ENCODE peak calls at places on chromosomes 6 and 20, in seven cellular contexts. One of them, this sample, is unnamed.
A peak's percentile ranks its signal among the peaks of the same experiment; 100 is the strongest.

GRCh38 chr20:59386819-59387218 is 86.4 kb downstream of the EDN3 start:
- DNase-seq in iPS DF 6.9: no peak
- DNase-seq in GM23248: no peak
- DNase-seq in body of pancreas: no peak
- DNase-seq in CD8-positive, alpha-beta memory T cell: no peak
- DNase-seq in left lung: no peak
- DNase-seq in tibial artery: no peak
- DNase-seq in this sample: no peak

GRCh38 chr20:64101731-64102621 is 5.4 kb downstream of the NPBWR2 start:
- DNase-seq in iPS DF 6.9: no peak
- DNase-seq in GM23248: peak; percentile 39
- DNase-seq in body of pancreas: peak; percentile 65
- DNase-seq in CD8-positive, alpha-beta memory T cell: peak; percentile 50
- DNase-seq in left lung: peak; percentile 89
- DNase-seq in tibial artery: no peak
- DNase-seq in this sample: peak; percentile 79

GRCh38 chr20:15339264-15339663 is 1001.9 kb upstream of the FLRT3 start:
- DNase-seq in iPS DF 6.9: no peak
- DNase-seq in GM23248: no peak
- DNase-seq in body of pancreas: no peak
- DNase-seq in CD8-positive, alpha-beta memory T cell: no peak
- DNase-seq in left lung: no peak
- DNase-seq in tibial artery: no peak
- DNase-seq in this sample: no peak

GRCh38 chr20:45918779-45919535 is 7.0 kb upstream of the PLTP start:
- DNase-seq in iPS DF 6.9: no peak
- DNase-seq in GM23248: no peak
- DNase-seq in body of pancreas: no peak
- DNase-seq in CD8-positive, alpha-beta memory T cell: no peak
- DNase-seq in left lung: no peak
- DNase-seq in tibial artery: no peak
- DNase-seq in this sample: no peak

GRCh38 chr6:111534366-111534765 is 51.3 kb upstream of the REV3L start:
- DNase-seq in iPS DF 6.9: no peak
- DNase-seq in GM23248: no peak
- DNase-seq in body of pancreas: peak; percentile 95
- DNase-seq in CD8-positive, alpha-beta memory T cell: no peak
- DNase-seq in left lung: no peak
- DNase-seq in tibial artery: no peak
- DNase-seq in this sample: no peak

GRCh38 chr20:26214991-26215390 is 518.3 kb upstream of the ZNF337 start:
- DNase-seq in iPS DF 6.9: no peak
- DNase-seq in GM23248: peak; percentile 30
- DNase-seq in body of pancreas: no peak
- DNase-seq in CD8-positive, alpha-beta memory T cell: no peak
- DNase-seq in left lung: no peak
- DNase-seq in tibial artery: no peak
- DNase-seq in this sample: no peak

GRCh38 chr6:39819676-39820075 is 27.5 kb downstream of the DAAM2 start:
- DNase-seq in iPS DF 6.9: no peak
- DNase-seq in GM23248: peak; percentile 44
- DNase-seq in body of pancreas: no peak
- DNase-seq in CD8-positive, alpha-beta memory T cell: no peak
- DNase-seq in left lung: no peak
- DNase-seq in tibial artery: no peak
- DNase-seq in this sample: no peak

GRCh38 chr20:50379049-50379990 is 130.9 kb upstream of the PTPN1 start:
- DNase-seq in iPS DF 6.9: no peak
- DNase-seq in GM23248: peak; percentile 91
- DNase-seq in body of pancreas: peak; percentile 98
- DNase-seq in CD8-positive, alpha-beta memory T cell: no peak
- DNase-seq in left lung: peak; percentile 88
- DNase-seq in tibial artery: peak; percentile 97
- DNase-seq in this sample: peak; percentile 93

GRCh38 chr6:155126727-155127439 is 131.8 kb downstream of the TIAM2 start:
- DNase-seq in iPS DF 6.9: no peak
- DNase-seq in GM23248: peak; percentile 86
- DNase-seq in body of pancreas: no peak
- DNase-seq in CD8-positive, alpha-beta memory T cell: no peak
- DNase-seq in left lung: no peak
- DNase-seq in tibial artery: no peak
- DNase-seq in this sample: no peak

GRCh38 chr20:53609501-53610445 is 16.1 kb upstream of the ZNF217 start:
- DNase-seq in iPS DF 6.9: no peak
- DNase-seq in GM23248: peak; percentile 42
- DNase-seq in body of pancreas: no peak
- DNase-seq in CD8-positive, alpha-beta memory T cell: peak; percentile 85
- DNase-seq in left lung: peak; percentile 83
- DNase-seq in tibial artery: no peak
- DNase-seq in this sample: no peak

GRCh38 chr6:148577687-148578488 is 168.9 kb upstream of the UST start:
- DNase-seq in iPS DF 6.9: peak; percentile 72
- DNase-seq in GM23248: peak; percentile 93
- DNase-seq in body of pancreas: peak; percentile 80
- DNase-seq in CD8-positive, alpha-beta memory T cell: peak; percentile 24
- DNase-seq in left lung: peak; percentile 88
- DNase-seq in tibial artery: peak; percentile 89
- DNase-seq in this sample: no peak

GRCh38 chr6:98824163-98824906 is 10.0 kb upstream of the POU3F2 start:
- DNase-seq in iPS DF 6.9: no peak
- DNase-seq in GM23248: no peak
- DNase-seq in body of pancreas: no peak
- DNase-seq in CD8-positive, alpha-beta memory T cell: no peak
- DNase-seq in left lung: peak; percentile 78
- DNase-seq in tibial artery: no peak
- DNase-seq in this sample: no peak

GRCh38 chr6:96836579-96837137 is 619 bp downstream of the GPR63 start:
- DNase-seq in iPS DF 6.9: no peak
- DNase-seq in GM23248: peak; percentile 47
- DNase-seq in body of pancreas: peak; percentile 38
- DNase-seq in CD8-positive, alpha-beta memory T cell: no peak
- DNase-seq in left lung: no peak
- DNase-seq in tibial artery: no peak
- DNase-seq in this sample: no peak

GRCh38 chr6:24763578-24763977 is 11.2 kb upstream of the GMNN start:
- DNase-seq in iPS DF 6.9: no peak
- DNase-seq in GM23248: no peak
- DNase-seq in body of pancreas: peak; percentile 46
- DNase-seq in CD8-positive, alpha-beta memory T cell: no peak
- DNase-seq in left lung: no peak
- DNase-seq in tibial artery: no peak
- DNase-seq in this sample: no peak

GRCh38 chr6:75285156-75285639 is 606 bp upstream of the TMEM30A start:
- DNase-seq in iPS DF 6.9: no peak
- DNase-seq in GM23248: peak; percentile 24
- DNase-seq in body of pancreas: no peak
- DNase-seq in CD8-positive, alpha-beta memory T cell: no peak
- DNase-seq in left lung: no peak
- DNase-seq in tibial artery: no peak
- DNase-seq in this sample: no peak

GRCh38 chr6:32047855-32048766 is 9.9 kb downstream of the CYP21A2 start:
- DNase-seq in iPS DF 6.9: peak; percentile 71
- DNase-seq in GM23248: peak; percentile 73
- DNase-seq in body of pancreas: peak; percentile 79
- DNase-seq in CD8-positive, alpha-beta memory T cell: peak; percentile 47
- DNase-seq in left lung: peak; percentile 90
- DNase-seq in tibial artery: peak; percentile 87
- DNase-seq in this sample: peak; percentile 56

DNA sequence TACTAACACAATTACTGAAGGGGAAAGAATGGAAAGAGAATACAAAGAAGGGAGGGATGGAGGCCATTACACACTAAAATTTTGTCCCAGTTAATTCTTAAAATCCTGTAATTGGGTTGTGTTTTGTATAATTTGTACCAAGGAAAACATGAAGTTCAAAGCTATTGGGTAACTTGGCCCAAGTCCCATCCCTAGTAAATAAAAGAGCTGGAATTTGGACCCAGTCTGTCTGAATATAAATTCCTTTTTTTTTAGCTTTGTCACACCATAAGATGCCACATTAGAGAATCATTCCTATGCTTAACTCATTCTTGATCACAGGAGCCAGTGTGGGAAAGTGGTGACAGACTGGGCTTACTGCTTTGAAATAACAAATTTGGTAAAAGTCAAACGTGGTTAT is 66.8 kb upstream of the CBLN4 start:
- DNase-seq in iPS DF 6.9: no peak
- DNase-seq in GM23248: no peak
- DNase-seq in body of pancreas: no peak
- DNase-seq in CD8-positive, alpha-beta memory T cell: no peak
- DNase-seq in left lung: no peak
- DNase-seq in tibial artery: no peak
- DNase-seq in this sample: no peak
- H3K9me3 ChIP-seq in iPS DF 6.9: peaks cover 1% of the 10 kb centered on the region
- H3K9me3 ChIP-seq in GM23248: no peaks in the 10 kb centered on the region
- H3K9me3 ChIP-seq in body of pancreas: no peaks in the 10 kb centered on the region
- H3K9me3 ChIP-seq in CD8-positive, alpha-beta memory T cell: no peaks in the 10 kb centered on the region
- H3K9me3 ChIP-seq in left lung: peaks cover 5% of the 10 kb centered on the region
- H3K9me3 ChIP-seq in tibial artery: no peaks in the 10 kb centered on the region
- H3K9me3 ChIP-seq in this sample: no peaks in the 10 kb centered on the region

GRCh38 chr20:62897666-62898065 is 28.6 kb downstream of the DIDO1 start:
- DNase-seq in iPS DF 6.9: no peak
- DNase-seq in GM23248: no peak
- DNase-seq in body of pancreas: no peak
- DNase-seq in CD8-positive, alpha-beta memory T cell: no peak
- DNase-seq in left lung: no peak
- DNase-seq in tibial artery: no peak
- DNase-seq in this sample: peak; percentile 80

GRCh38 chr20:62894261-62894660 is 32.0 kb downstream of the DIDO1 start:
- DNase-seq in iPS DF 6.9: no peak
- DNase-seq in GM23248: no peak
- DNase-seq in body of pancreas: no peak
- DNase-seq in CD8-positive, alpha-beta memory T cell: no peak
- DNase-seq in left lung: no peak
- DNase-seq in tibial artery: no peak
- DNase-seq in this sample: peak; percentile 67

GRCh38 chr20:62895539-62895938 is 30.8 kb downstream of the DIDO1 start:
- DNase-seq in iPS DF 6.9: no peak
- DNase-seq in GM23248: no peak
- DNase-seq in body of pancreas: no peak
- DNase-seq in CD8-positive, alpha-beta memory T cell: no peak
- DNase-seq in left lung: no peak
- DNase-seq in tibial artery: no peak
- DNase-seq in this sample: peak; percentile 77

GRCh38 chr20:62898093-62898964 is 28.0 kb downstream of the DIDO1 start:
- DNase-seq in iPS DF 6.9: no peak
- DNase-seq in GM23248: peak; percentile 14
- DNase-seq in body of pancreas: no peak
- DNase-seq in CD8-positive, alpha-beta memory T cell: no peak
- DNase-seq in left lung: no peak
- DNase-seq in tibial artery: no peak
- DNase-seq in this sample: peak; percentile 77

DNA sequence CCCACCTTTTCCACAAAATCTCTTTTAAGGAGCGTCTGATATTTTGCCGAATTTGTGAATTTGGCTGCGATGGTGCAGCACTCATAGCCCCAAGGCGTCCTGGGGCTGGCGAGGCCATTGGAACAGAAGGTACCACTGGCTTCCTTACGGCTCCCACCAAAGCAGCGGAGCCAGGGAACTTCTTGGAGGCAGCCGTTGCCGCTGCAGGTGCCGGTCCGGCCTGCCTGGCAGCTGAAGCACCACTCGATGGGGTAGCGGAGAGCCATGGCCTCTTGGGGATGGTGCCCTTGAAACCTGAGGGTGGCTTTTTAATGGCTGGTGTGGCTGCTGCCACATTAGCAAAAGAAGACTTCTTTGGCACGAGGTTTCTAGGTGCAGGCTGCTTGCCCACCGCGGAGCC is 29.8 kb downstream of the DIDO1 start:
- DNase-seq in iPS DF 6.9: no peak
- DNase-seq in GM23248: no peak
- DNase-seq in body of pancreas: no peak
- DNase-seq in CD8-positive, alpha-beta memory T cell: no peak
- DNase-seq in left lung: no peak
- DNase-seq in tibial artery: no peak
- DNase-seq in this sample: peak; percentile 73
- H3K36me3 ChIP-seq in iPS DF 6.9: peaks cover 24% of the 10 kb centered on the region
- H3K36me3 ChIP-seq in GM23248: peaks cover 38% of the 10 kb centered on the region
- H3K36me3 ChIP-seq in body of pancreas: peaks cover 26% of the 10 kb centered on the region
- H3K36me3 ChIP-seq in CD8-positive, alpha-beta memory T cell: peaks cover 48% of the 10 kb centered on the region
- H3K36me3 ChIP-seq in left lung: peaks cover 2% of the 10 kb centered on the region
- H3K36me3 ChIP-seq in tibial artery: peaks cover 48% of the 10 kb centered on the region
- H3K36me3 ChIP-seq in this sample: peaks cover 60% of the 10 kb centered on the region

DNA sequence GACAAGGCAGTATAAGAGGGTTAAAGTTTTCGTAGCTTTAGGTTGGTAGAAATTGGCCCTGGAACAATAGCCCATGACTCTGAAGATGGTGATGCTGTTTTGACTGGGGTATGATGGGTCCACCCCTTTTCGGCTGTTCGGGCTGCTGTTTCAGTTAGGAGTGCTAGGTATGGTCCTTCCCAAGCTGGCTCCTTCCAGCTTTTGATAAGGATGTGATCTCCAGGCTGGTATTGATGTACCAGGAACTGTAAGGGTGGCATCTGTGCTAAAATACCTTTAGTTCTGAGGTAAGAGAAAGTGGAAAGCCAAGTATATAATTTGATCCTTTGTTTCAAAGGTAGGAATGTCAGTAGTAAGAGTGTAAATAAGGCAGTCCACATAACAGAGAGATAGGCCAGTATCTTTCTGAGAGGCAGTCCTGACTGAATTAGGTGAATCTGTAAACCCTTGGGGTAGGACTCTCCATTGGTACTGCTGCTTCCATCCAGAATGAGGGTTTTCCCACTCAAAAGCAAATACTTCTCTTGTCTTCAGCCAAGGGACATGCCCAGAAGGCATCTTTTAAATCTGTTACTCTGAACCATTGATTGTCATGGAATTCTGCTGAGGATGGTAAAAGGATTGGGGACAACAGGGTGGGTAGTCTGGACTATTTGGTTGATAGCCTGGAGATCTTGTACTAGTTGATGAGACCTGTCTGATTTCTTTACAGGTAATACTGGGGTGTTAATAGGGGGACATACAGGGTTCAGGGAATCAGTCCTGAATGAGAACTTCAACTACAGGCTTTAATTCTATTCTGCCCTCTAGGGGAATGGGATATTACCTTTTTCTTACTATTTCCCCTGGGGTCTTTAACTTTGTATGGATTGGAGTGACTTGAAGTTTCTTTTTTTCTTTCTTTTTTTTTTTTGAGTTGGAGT is 6.1 kb upstream of the ZNFX1 start:
- DNase-seq in iPS DF 6.9: no peak
- DNase-seq in GM23248: peak; percentile 8
- DNase-seq in body of pancreas: no peak
- DNase-seq in CD8-positive, alpha-beta memory T cell: no peak
- DNase-seq in left lung: no peak
- DNase-seq in tibial artery: no peak
- DNase-seq in this sample: no peak
- H3K9me3 ChIP-seq in iPS DF 6.9: no peaks in the 10 kb centered on the region
- H3K9me3 ChIP-seq in GM23248: no peaks in the 10 kb centered on the region
- H3K9me3 ChIP-seq in body of pancreas: no peaks in the 10 kb centered on the region
- H3K9me3 ChIP-seq in CD8-positive, alpha-beta memory T cell: peaks cover 75% of the 10 kb centered on the region
- H3K9me3 ChIP-seq in left lung: peaks cover 50% of the 10 kb centered on the region
- H3K9me3 ChIP-seq in tibial artery: no peaks in the 10 kb centered on the region
- H3K9me3 ChIP-seq in this sample: peaks cover 30% of the 10 kb centered on the region

GRCh38 chr20:62660216-62660615 is 17.9 kb downstream of the SLCO4A1 start:
- DNase-seq in iPS DF 6.9: no peak
- DNase-seq in GM23248: no peak
- DNase-seq in body of pancreas: no peak
- DNase-seq in CD8-positive, alpha-beta memory T cell: no peak
- DNase-seq in left lung: no peak
- DNase-seq in tibial artery: no peak
- DNase-seq in this sample: no peak
- H3K36me3 ChIP-seq in iPS DF 6.9: peaks cover 5% of the 10 kb centered on the region
- H3K36me3 ChIP-seq in GM23248: no peaks in the 10 kb centered on the region
- H3K36me3 ChIP-seq in body of pancreas: no peaks in the 10 kb centered on the region
- H3K36me3 ChIP-seq in CD8-positive, alpha-beta memory T cell: no peaks in the 10 kb centered on the region
- H3K36me3 ChIP-seq in left lung: no peaks in the 10 kb centered on the region
- H3K36me3 ChIP-seq in tibial artery: no peaks in the 10 kb centered on the region
- H3K36me3 ChIP-seq in this sample: peaks cover 5% of the 10 kb centered on the region

This sample was measured in RWPE2.